ENCODE peak calls at places on chromosomes 12 and 14, in ten cellular contexts. I is islet precursor cell; A is mesothelial cell of epicardium; F is AG04449; J is stimulated activated CD4-positive, alpha-beta T cell treated with anti-CD3 and anti-CD28 coated beads, Interleukin-4, amount 100 ng/mL, for 4 hours; C is neural crest cell; R is activated T-cell treated with anti-CD3 and anti-CD28 coated beads, Interleukin-2, amount 50 U/mL, for 4 hours; H is WTC11; Z is GM10248; Y is kidney epithelial cell. S is an unnamed sample.

GRCh38 chr12:4781212-4781611 is 61.0 kb downstream of the GALNT8 start:
- DNase-seq in R (no peak), Y (no peak), C (no peak), I (peak), H (no peak), F (no peak), J (no peak), Z (no peak), A (no peak), S (no peak)

GRCh38 chr12:104535383-104535782 is 78.6 kb downstream of the CHST11 start:
- DNase-seq in J (no peak), Z (no peak), A (no peak), F (peak), I (no peak), C (no peak), H (no peak), Y (no peak), R (no peak), S (no peak)

GRCh38 chr14:89357655-89358297 is 59.3 kb downstream of the FOXN3 start:
- DNase-seq in C (no peak), Z (no peak), H (no peak), J (no peak), Y (no peak), F (no peak), I (no peak), A (no peak), R (no peak), S (no peak)

GRCh38 chr12:50074936-50075807 is 10.0 kb upstream of the SMARCD1 start:
- DNase-seq in C (peak), J (peak), A (peak), Y (no peak), Z (peak), F (no peak), R (peak), H (peak), I (peak), S (peak)

GRCh38 chr12:51871126-51871525 is 16.8 kb upstream of the ANKRD33 start:
- DNase-seq in A (no peak), F (no peak), C (no peak), Z (no peak), H (no peak), J (no peak), R (no peak), Y (no peak), I (no peak), S (no peak)

GRCh38 chr14:86532219-86532618 is 1002.3 kb downstream of the FLRT2 start:
- DNase-seq in C (no peak), Y (peak), J (no peak), R (no peak), A (no peak), I (no peak), F (no peak), H (no peak), Z (no peak), S (no peak)

GRCh38 chr12:95582230-95583058 is 31.2 kb upstream of the USP44 start:
- DNase-seq in F (no peak), I (no peak), A (no peak), Y (no peak), J (no peak), H (no peak), R (no peak), C (no peak), Z (no peak), S (no peak)

GRCh38 chr12:101634724-101635123 is 40.0 kb downstream of the MYBPC1 start:
- DNase-seq in A (no peak), F (no peak), Z (peak), J (no peak), Y (no peak), C (no peak), I (no peak), H (no peak), R (no peak), S (no peak)

GRCh38 chr12:122190842-122191668 is 8.1 kb downstream of the LRRC43 start:
- DNase-seq in J (peak), C (peak), I (peak), R (peak), Y (no peak), H (peak), Z (peak), F (no peak), A (no peak), S (peak)

GRCh38 chr12:27951898-27952297 is 20.6 kb downstream of the PTHLH start:
- DNase-seq in R (no peak), I (peak), J (no peak), C (no peak), Y (no peak), F (no peak), A (no peak), H (no peak), Z (no peak), S (no peak)

GRCh38 chr12:47218191-47218654 is 138.5 kb upstream of the AMIGO2 start:
- DNase-seq in J (no peak), H (no peak), A (no peak), I (no peak), F (no peak), R (no peak), Y (no peak), Z (no peak), C (no peak), S (no peak)

GRCh38 chr12:129676411-129676810 is 227.4 kb downstream of the TMEM132D start:
- DNase-seq in J (no peak), F (no peak), C (no peak), Y (no peak), A (no peak), Z (no peak), H (no peak), R (no peak), I (no peak), S (no peak)

GRCh38 chr12:913919-914718 is 35.4 kb downstream of the RAD52 start:
- DNase-seq in Z (no peak), F (peak), Y (peak), R (no peak), I (no peak), C (no peak), H (no peak), A (no peak), J (no peak), S (no peak)

GRCh38 chr12:121240484-121241202 is 30.7 kb downstream of the P2RX4 start:
- DNase-seq in C (no peak), F (no peak), H (peak), Y (no peak), A (no peak), R (peak), Z (peak), I (no peak), J (peak), S (peak)

GRCh38 chr12:2551097-2551496 is 243.7 kb upstream of the FKBP4 start:
- DNase-seq in C (no peak), I (no peak), R (no peak), Z (no peak), A (no peak), F (no peak), H (no peak), J (no peak), Y (no peak), S (no peak)

GRCh38 chr12:52442600-52443061 is 8.5 kb upstream of the KRT75 start:
- DNase-seq in C (no peak), Y (peak), H (peak), I (peak), J (no peak), Z (no peak), R (no peak), F (peak), A (no peak), S (no peak)

GRCh38 chr14:101962503-101962874 is 1.9 kb upstream of the DYNC1H1 start:
- DNase-seq in J (no peak), H (no peak), A (peak), R (no peak), F (peak), C (no peak), Y (peak), Z (no peak), I (peak), S (no peak)

GRCh38 chr12:102961488-102961801 is 4.0 kb downstream of the ASCL1 start:
- DNase-seq in H (no peak), Z (no peak), C (no peak), J (no peak), Y (no peak), R (no peak), I (no peak), A (no peak), F (no peak), S (no peak)

GRCh38 chr12:14884458-14884878 is 1.2 kb downstream of the MGP start:
- DNase-seq in A (peak), H (no peak), Y (peak), R (peak), I (no peak), C (no peak), J (peak), F (peak), Z (peak), S (no peak)

GRCh38 chr14:69968151-69968550 is 88.9 kb downstream of the SMOC1 start:
- DNase-seq in J (no peak), C (no peak), F (no peak), Z (no peak), Y (no peak), I (peak), H (no peak), A (no peak), R (no peak), S (no peak)

GRCh38 chr14:65470404-65470880 is 57.9 kb downstream of the FUT8 start:
- DNase-seq in Z (no peak), Y (no peak), H (peak), C (no peak), F (no peak), R (no peak), J (no peak), A (no peak), I (peak), S (peak)

GRCh38 chr12:116736962-116737773 is 701 bp downstream of the SPRING1 start:
- DNase-seq in C (no peak), R (no peak), I (peak), Z (peak), Y (no peak), A (peak), H (peak), J (peak), F (no peak), S (peak)

S was measured in upper lobe of left lung.